ENCODE peak calls at places on chromosomes 13 and 19, in six cellular contexts. J, A, L, Y, U and H are unnamed samples. For H3K27me3, the result is how much of the 10 kb centered on the place peaks cover.

GRCh38 chr13:108835082-108835481 is 205.7 kb downstream of the MYO16 start:
- DNase-seq in J (no peak), A (no peak), L (no peak), Y (no peak), U (no peak), H (no peak)

GRCh38 chr19:40990972-40991381 is at the start of gene CYP2B6:
- DNase-seq in J (no peak), A (peak), L (no peak), Y (no peak), U (no peak), H (no peak)

GRCh38 chr19:21028969-21029268 is 8.5 kb downstream of the ZNF430 start:
- DNase-seq in J (no peak), A (no peak), L (no peak), Y (no peak), U (no peak), H (no peak)

GRCh38 chr19:7373862-7374261 is 25.1 kb downstream of the ARHGEF18 start:
- DNase-seq in J (peak), A (peak), L (no peak), Y (no peak), U (no peak), H (no peak)

GRCh38 chr19:29489182-29489951 is 36.4 kb upstream of the VSTM2B start:
- DNase-seq in J (no peak), A (no peak), L (no peak), Y (no peak), U (no peak), H (peak)

GRCh38 chr13:113415825-113416224 is 37.5 kb downstream of the ADPRHL1 start:
- DNase-seq in J (no peak), A (no peak), L (no peak), Y (no peak), U (no peak), H (no peak)

GRCh38 chr19:41366089-41366488 is 2.1 kb upstream of the B9D2 start:
- DNase-seq in J (no peak), A (no peak), L (no peak), Y (no peak), U (no peak), H (no peak)

GRCh38 chr13:101455863-101456262 is 3.4 kb downstream of the ITGBL1 start:
- DNase-seq in J (no peak), A (no peak), L (no peak), Y (peak), U (no peak), H (no peak)

GRCh38 chr19:55676384-55676783 is 1.4 kb downstream of the EPN1 start:
- DNase-seq in J (no peak), A (no peak), L (no peak), Y (no peak), U (no peak), H (no peak)

GRCh38 chr13:109785892-109786450 is 412 bp downstream of the IRS2 start:
- DNase-seq in J (no peak), A (no peak), L (peak), Y (no peak), U (no peak), H (no peak)

GRCh38 chr13:42946927-42947326 is 45.1 kb downstream of the EPSTI1 start:
- DNase-seq in J (no peak), A (no peak), L (no peak), Y (no peak), U (no peak), H (no peak)

GRCh38 chr13:45143346-45143751 is 23.0 kb downstream of the GTF2F2 start:
- DNase-seq in J (peak), A (no peak), L (no peak), Y (no peak), U (no peak), H (no peak)

GRCh38 chr13:29767006-29767405 is 83.4 kb downstream of the UBL3 start:
- DNase-seq in J (no peak), A (no peak), L (no peak), Y (no peak), U (no peak), H (no peak)

GRCh38 chr13:54092686-54093085 is 1064.1 kb downstream of the OLFM4 start:
- DNase-seq in J (no peak), A (no peak), L (no peak), Y (no peak), U (no peak), H (no peak)

GRCh38 chr13:36919206-36919832 is 719 bp downstream of the SMAD9 start:
- DNase-seq in J (no peak), A (peak), L (peak), Y (no peak), U (no peak), H (no peak)

GRCh38 chr19:28602675-28603298 is 610.2 kb downstream of the UQCRFS1 start:
- DNase-seq in J (no peak), A (no peak), L (no peak), Y (no peak), U (no peak), H (no peak)

GRCh38 chr19:33405491-33406461 is 32.3 kb downstream of the CEBPG start:
- DNase-seq in J (no peak), A (no peak), L (peak), Y (no peak), U (no peak), H (no peak)

GRCh38 chr13:112995395-112996091 is 26.5 kb downstream of the MCF2L start:
- DNase-seq in J (no peak), A (peak), L (no peak), Y (no peak), U (no peak), H (no peak)

GRCh38 chr13:19071161-19071936 is 110.3 kb downstream of the TUBA3C start:
- DNase-seq in J (no peak), A (no peak), L (no peak), Y (no peak), U (peak), H (no peak)

GRCh38 chr19:34733266-34733825 is 697 bp upstream of the ZNF181 start:
- DNase-seq in J (no peak), A (no peak), L (peak), Y (no peak), U (no peak), H (no peak)

GRCh38 chr13:99303863-99304521 is 3.2 kb downstream of the GPR183 start:
- DNase-seq in J (no peak), A (peak), L (no peak), Y (no peak), U (no peak), H (no peak)

GRCh38 chr13:62137629-62138405 is 722.2 kb upstream of the PCDH20 start:
- DNase-seq in J (no peak), A (no peak), L (no peak), Y (no peak), U (no peak), H (no peak)

GRCh38 chr13:90103099-90103784 is 1244.2 kb upstream of the MIR17HG start:
- DNase-seq in J (no peak), A (no peak), L (no peak), Y (no peak), U (no peak), H (no peak)

GRCh38 chr13:50400930-50401553 is 385.8 kb downstream of the KCNRG start:
- DNase-seq in J (no peak), A (no peak), L (no peak), Y (no peak), U (no peak), H (no peak)

GRCh38 chr19:35903550-35904179 is 1.3 kb downstream of the HCST start:
- DNase-seq in J (no peak), A (peak), L (peak), Y (no peak), U (peak), H (peak)

GRCh38 chr13:73938375-73939070 is 195.7 kb downstream of the KLF12 start:
- DNase-seq in J (peak), A (no peak), L (no peak), Y (no peak), U (no peak), H (no peak)

GRCh38 chr19:36172852-36173251 is 20.6 kb upstream of the COX7A1 start:
- DNase-seq in J (no peak), A (no peak), L (no peak), Y (no peak), U (no peak), H (no peak)

GRCh38 chr13:104954210-104954609 is 1581.3 kb downstream of the EFNB2 start:
- DNase-seq in J (no peak), A (no peak), L (no peak), Y (no peak), U (no peak), H (no peak)

GRCh38 chr13:31227063-31227462 is 27.3 kb downstream of the B3GLCT start:
- DNase-seq in J (no peak), A (no peak), L (no peak), Y (no peak), U (no peak), H (no peak)

GRCh38 chr13:105732946-105733529 is 802.4 kb downstream of the EFNB2 start:
- DNase-seq in J (no peak), A (no peak), L (no peak), Y (no peak), U (no peak), H (no peak)

GRCh38 chr13:111184685-111185401 is 69.7 kb downstream of the ARHGEF7 start:
- DNase-seq in J (no peak), A (peak), L (no peak), Y (no peak), U (no peak), H (no peak)

GRCh38 chr19:870963-871401 is 11.5 kb downstream of the CFD start:
- DNase-seq in J (no peak), A (no peak), L (peak), Y (no peak), U (no peak), H (no peak)

GRCh38 chr13:22126433-22127021 is 455.7 kb downstream of the FGF9 start:
- DNase-seq in J (no peak), A (no peak), L (no peak), Y (no peak), U (no peak), H (no peak)

GRCh38 chr13:106371024-106371423 is 164.4 kb downstream of the EFNB2 start:
- DNase-seq in J (no peak), A (no peak), L (no peak), Y (no peak), U (no peak), H (no peak)

GRCh38 chr13:111664060-111664459 is 343.6 kb downstream of the TEX29 start:
- DNase-seq in J (no peak), A (no peak), L (no peak), Y (no peak), U (no peak), H (no peak)

GRCh38 chr13:40656358-40656757 is 10.1 kb downstream of the FOXO1 start:
- DNase-seq in J (no peak), A (no peak), L (no peak), Y (no peak), U (no peak), H (no peak)

GRCh38 chr19:41239363-41239762 is 20.3 kb downstream of the AXL start:
- DNase-seq in J (no peak), A (peak), L (no peak), Y (no peak), U (no peak), H (no peak)

GRCh38 chr19:17616961-17617806 is 61.7 kb downstream of the COLGALT1 start:
- DNase-seq in J (peak), A (no peak), L (peak), Y (peak), U (no peak), H (no peak)

GRCh38 chr13:73833331-73834070 is 300.7 kb downstream of the KLF12 start:
- DNase-seq in J (no peak), A (no peak), L (no peak), Y (no peak), U (no peak), H (no peak)

DNA sequence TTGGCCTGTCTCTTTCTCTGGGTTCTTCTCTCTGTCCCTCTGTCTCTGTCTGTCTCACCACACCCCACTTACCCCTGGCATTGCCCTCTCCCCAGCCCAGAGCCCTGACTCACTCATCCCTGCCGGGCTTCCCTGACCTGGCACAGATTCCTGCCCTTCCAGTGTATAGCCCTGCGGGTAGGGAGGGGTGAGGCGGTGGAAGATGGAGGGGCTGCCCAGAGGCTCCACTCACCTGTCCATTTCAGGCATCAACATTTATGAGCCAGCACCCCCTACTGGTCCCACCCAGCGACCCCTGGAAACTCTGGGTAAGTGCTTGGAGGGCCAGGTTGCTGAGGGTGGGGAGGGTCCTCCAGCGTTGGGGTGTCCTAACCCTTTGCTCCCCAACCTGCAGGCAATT is 1.0 kb downstream of the NCCRP1 start:
- DNase-seq in J (no peak), A (no peak), L (no peak), Y (no peak), U (no peak), H (no peak)
- H3K27me3 ChIP-seq in J (under half), A (half or more), L (under half), Y (under half), U (under half), H (under half)

DNA sequence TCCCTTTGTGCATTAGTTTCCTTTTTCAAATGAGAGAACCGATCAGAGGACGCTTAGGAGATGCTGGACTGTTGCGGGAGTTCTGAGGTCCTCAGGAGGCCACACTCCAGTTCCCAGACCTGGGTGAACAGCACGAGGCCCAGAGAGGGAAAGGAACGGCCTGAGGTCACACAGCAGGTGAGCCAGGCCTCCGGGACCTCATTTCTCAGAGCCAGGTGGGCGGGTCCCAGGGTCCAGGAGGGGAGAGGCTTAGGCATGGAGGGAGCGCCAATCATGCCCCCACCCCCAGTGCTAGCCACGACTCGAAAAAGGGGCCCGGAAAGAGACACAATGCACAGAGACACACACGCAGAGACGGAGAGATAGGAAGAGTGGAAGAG is 1.8 kb downstream of the ELAVL3 start:
- DNase-seq in J (no peak), A (no peak), L (no peak), Y (no peak), U (no peak), H (no peak)
- H3K4me3 ChIP-seq in J (no peak), A (no peak), L (no peak), Y (no peak), U (no peak), H (peak)

DNA sequence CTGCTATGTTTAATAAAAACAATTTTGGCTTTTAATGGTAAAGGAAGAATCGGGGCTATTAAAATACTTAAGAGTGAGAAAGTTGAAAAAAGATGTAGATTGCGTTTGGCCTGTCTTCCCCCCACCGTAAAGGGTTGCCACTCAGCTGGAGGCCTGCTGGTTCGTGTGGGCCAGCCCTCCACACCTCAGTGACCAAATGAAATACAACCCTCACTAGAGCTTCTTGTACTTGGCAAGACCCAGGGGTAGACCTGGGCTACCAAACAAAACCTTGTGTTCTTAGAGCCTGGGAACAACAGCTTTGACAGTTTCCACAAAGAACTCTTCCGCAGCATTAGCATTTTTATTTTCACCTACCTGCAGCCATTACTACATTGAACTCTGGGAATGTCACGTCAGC is 152.8 kb upstream of the PABPC3 start:
- DNase-seq in J (no peak), A (no peak), L (no peak), Y (no peak), U (no peak), H (no peak)
- TF ChIP-seq POLR2AphosphoS5 in J (no peak), A (no peak), L (no peak), Y (no peak), U (no peak), H (no peak)

DNA sequence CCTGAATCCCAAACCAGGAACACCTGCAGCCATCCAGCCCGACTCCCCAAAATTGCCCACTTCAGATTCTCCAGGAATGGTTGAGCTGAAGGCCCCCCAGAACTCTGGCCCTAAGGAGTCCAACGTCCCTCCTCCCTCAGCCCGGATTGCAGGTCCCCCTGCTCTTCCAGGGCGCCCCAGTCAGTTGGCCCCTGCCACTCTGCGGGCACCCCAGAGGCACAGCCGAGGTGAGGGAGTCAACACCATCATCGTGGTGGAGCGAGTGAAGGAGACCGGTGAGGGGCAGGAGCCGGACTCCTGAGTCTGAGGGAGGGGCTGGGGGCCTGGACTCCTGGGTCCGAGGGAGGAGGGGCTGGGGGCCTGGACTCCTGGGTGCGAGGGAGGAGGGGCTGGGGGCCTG is 2.2 kb downstream of the GFY start:
- DNase-seq in J (no peak), A (no peak), L (no peak), Y (no peak), U (no peak), H (no peak)
- H3K27me3 ChIP-seq in J (under half), A (half or more), L (half or more), Y (under half), U (under half), H (half or more)

DNA sequence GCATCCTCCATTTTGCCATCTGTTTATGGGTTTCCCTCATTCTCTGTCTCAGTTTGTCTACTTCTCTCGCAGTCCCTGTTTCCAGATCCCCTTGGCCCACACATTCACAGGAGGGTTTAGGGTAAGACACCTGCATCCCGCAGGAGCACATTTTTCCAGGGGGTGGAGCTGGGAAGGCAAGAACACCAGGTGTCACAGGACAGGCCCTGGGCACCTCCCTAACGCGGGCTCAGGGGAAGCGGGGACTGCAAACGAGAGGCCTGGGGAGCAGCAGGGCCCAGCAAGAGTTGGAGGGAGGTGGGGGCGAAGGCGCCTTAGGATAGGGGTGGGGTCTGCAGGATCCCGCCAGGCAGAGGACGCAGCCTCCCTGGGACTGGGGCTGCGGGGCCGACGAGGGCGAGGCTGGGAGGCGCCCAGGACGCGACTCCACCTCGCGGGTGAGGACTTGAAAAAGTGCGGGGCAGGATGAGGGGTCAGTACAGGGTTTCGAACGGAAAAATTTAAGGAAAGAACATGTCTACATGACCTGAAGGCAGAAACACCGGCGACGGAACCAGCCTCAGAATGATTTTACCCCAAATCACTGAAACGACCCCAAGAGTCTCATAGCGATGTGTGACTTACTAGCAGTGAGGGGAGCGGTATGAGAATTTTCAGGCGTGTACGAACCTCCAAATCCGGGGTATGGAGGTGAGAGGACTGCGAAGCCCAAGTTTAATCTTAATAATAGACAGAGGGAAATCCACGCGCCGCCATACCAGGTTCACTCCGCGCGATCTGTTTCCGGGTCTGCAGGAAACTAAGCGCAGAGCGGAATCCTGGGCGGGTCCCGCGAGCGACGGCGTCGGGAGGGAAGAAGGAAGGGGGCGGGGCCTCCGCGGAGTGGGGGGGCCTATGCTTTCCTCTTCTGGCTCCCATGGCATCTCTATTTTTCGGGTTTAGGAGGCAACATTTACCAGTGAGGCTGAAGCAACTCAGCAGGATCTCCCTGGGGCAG is 7.1 kb upstream of the ERVV-2 start:
- DNase-seq in J (no peak), A (no peak), L (peak), Y (no peak), U (no peak), H (no peak)
- H3K4me3 ChIP-seq in J (no peak), A (no peak), L (peak), Y (peak), U (peak), H (peak)

DNA sequence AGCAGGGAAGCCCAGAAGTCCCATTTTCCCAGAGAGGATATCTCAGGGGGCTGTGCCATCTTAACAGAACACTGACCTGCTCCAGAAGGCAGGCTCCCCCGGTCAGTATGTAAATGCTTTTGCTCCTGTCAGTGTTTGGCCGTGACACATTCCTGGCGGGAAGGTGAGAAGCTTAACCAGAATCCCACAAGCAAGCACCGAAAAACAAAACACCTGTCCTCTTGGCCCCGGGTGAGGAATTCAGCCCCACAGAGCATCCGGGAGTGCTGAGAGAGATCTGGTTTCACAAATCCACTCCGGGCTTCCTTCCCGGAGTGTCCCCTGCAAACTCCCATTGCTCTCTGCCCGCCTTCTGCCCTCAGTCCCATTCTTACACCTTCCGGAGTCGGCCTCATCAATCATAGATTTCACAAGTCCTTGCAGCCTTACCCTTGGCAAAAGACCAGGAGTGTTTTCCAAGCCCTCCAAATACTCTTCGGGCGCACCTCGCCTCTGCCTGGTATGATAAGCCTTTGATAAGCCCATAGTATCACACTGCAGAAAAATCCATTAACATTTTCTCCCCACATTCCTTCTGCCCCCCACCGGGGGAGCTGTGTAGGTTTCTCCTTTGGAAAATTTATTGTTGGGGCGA is 12.2 kb downstream of the TPM4 start:
- DNase-seq in J (no peak), A (no peak), L (no peak), Y (no peak), U (no peak), H (peak)
- TF ChIP-seq POLR2AphosphoS5 in J (no peak), A (peak), L (no peak), Y (no peak), U (peak), H (peak)